ENCODE peak calls at places on chromosomes 12 and 14, in five cellular contexts. K is heart right ventricle, U is thyroid gland, H is choroid plexus epithelial cell, Z is SK-N-SH. Y is an unnamed sample.

GRCh38 chr12:119036878-119037493 is 55.6 kb downstream of the SRRM4 start:
- DNase-seq in H (peak; percentile 1), K (no peak), U (peak; percentile 4), Z (peak; percentile 60), Y (no peak)

GRCh38 chr14:30620178-30620577 is 1.9 kb upstream of the SCFD1 start:
- DNase-seq in K (no peak), H (peak; percentile 84), U (no peak), Z (no peak), Y (no peak)

GRCh38 chr14:81868172-81868571 is 334.5 kb upstream of the SEL1L start:
- DNase-seq in Z (no peak), U (no peak), H (no peak), K (no peak), Y (no peak)

GRCh38 chr12:50924439-50925341 is 27.7 kb upstream of the HIGD1C start:
- DNase-seq in U (peak; percentile 97), Z (peak; percentile 65), K (peak; percentile 81), H (peak; percentile 97), Y (peak; percentile 63)

GRCh38 chr12:121036810-121037326 is 2.2 kb downstream of the OASL start:
- DNase-seq in K (no peak), U (no peak), Z (no peak), H (peak; percentile 68), Y (no peak)

GRCh38 chr12:30197392-30198047 is 413.8 kb upstream of the TMTC1 start:
- DNase-seq in Z (no peak), K (no peak), H (peak; percentile 31), U (no peak), Y (no peak)

GRCh38 chr14:99187858-99188257 is 84.1 kb downstream of the BCL11B start:
- DNase-seq in U (no peak), K (no peak), H (no peak), Z (no peak), Y (no peak)

GRCh38 chr12:47781479-47782371 is 8.7 kb downstream of the SLC48A1 start:
- DNase-seq in K (no peak), Z (no peak), U (no peak), H (no peak), Y (no peak)

GRCh38 chr14:98408713-98409112 is 863.3 kb downstream of the BCL11B start:
- DNase-seq in K (no peak), U (no peak), Z (no peak), H (no peak), Y (no peak)

GRCh38 chr12:47672068-47672467 is 33.8 kb downstream of the RPAP3 start:
- DNase-seq in K (no peak), Z (no peak), H (no peak), U (no peak), Y (no peak)

GRCh38 chr12:104507672-104508071 is 50.9 kb downstream of the CHST11 start:
- DNase-seq in K (no peak), Z (no peak), U (peak; percentile 6), H (no peak), Y (no peak)

GRCh38 chr14:104094709-104095425 is 9.4 kb downstream of the ASPG start:
- DNase-seq in Z (peak; percentile 92), H (peak; percentile 62), U (peak; percentile 61), K (peak; percentile 63), Y (peak; percentile 94)

GRCh38 chr14:64844272-64844671 is 35.4 kb downstream of the SPTB start:
- DNase-seq in H (no peak), U (no peak), Z (no peak), K (no peak), Y (no peak)

GRCh38 chr14:64844993-64845536 is 34.6 kb downstream of the SPTB start:
- DNase-seq in Z (no peak), U (no peak), H (no peak), K (no peak), Y (no peak)

GRCh38 chr14:64841772-64842490 is 37.8 kb downstream of the SPTB start:
- DNase-seq in K (peak; percentile 52), Z (no peak), H (no peak), U (no peak), Y (no peak)

GRCh38 chr14:64838656-64839055 is 41.1 kb downstream of the SPTB start:
- DNase-seq in H (no peak), Z (no peak), K (no peak), U (no peak), Y (no peak)

DNA sequence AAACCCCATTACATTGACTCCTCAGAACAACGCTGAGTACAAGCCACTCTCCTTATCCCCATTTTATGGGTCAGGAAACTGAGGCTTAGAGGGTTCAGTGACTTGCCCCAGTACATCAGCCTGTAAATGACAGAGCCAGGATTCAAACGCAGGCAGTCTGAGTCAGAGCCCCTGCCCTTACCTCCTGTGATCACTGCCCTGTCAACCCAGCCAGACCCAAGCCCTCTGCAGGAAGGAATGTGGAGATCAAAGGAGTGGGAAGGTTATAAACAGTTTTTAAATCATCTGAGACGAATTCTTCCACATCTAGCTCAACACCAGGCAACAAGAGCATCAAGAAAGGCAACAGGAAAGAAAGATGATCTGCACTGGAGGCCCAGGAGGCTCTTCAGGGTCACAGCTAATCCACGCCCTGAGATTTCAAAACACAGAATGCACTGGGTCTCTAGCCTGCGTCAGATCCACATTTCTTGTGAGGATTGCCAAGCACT is 38.5 kb downstream of the SPTB start:
- DNase-seq in U (no peak), K (no peak), Z (no peak), H (peak; percentile 85), Y (no peak)
- TF ChIP-seq CTCF in U (no peak), K (peak; percentile 42), Z (peak; percentile 66), H (peak; percentile 73), Y (peak; percentile 21)

DNA sequence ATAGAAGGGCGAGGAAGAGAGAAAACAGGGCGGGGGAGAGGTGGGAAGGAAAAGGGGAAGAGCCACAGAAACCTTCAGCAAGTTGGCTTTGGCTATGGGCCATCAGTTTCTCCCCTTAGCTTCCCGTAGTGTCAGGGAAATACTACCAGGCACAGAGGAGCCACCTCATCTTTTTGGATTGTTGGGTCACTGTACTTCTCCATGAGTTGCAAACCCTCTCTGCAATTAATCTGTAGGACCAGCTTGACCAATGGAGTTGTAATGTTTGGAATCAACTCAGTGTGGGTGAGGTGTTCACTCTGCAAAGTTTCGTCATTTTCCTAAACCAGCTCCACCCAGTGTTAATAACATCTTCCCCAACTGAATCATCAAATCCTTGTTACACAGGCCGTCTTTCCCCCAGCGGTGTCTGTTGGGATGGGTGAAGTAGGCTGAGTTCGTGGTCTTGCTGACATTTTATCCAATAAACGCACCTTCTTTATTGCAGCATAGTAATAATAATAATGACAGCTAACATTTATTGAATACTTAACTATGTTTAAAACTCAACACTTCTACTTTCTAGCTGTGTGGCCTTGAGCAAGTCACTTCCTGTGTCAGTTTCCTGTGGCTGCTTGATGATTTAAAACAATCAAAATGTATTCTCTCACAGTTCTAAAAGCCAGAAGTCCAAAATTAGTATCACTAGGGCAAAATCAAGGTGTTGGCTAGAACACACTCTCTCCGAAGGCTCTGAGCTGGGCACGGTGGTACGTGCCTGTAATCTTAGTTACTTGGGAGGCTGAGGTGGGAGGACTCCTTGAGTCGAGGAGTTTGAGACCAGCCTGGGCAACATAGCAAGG is 8.1 kb upstream of the GLTP start:
- DNase-seq in K (no peak), Z (no peak), H (peak; percentile 83), U (no peak), Y (no peak)
- TF ChIP-seq CTCF in K (no peak), Z (no peak), H (peak; percentile 5), U (no peak), Y (no peak)

GRCh38 chr14:67571275-67571990 is 28.6 kb downstream of the PIGH start:
- DNase-seq in H (peak; percentile 69), Z (peak; percentile 85), U (peak; percentile 61), K (peak; percentile 57), Y (peak; percentile 68)
- TF ChIP-seq CTCF in H (peak; percentile 97), Z (peak; percentile 92), U (peak; percentile 67), K (peak; percentile 83), Y (peak; percentile 80)

GRCh38 chr14:93964281-93964680 is 12.1 kb downstream of the ASB2 start:
- DNase-seq in K (no peak), U (no peak), H (no peak), Z (no peak), Y (no peak)
- TF ChIP-seq CTCF in K (no peak), U (no peak), H (no peak), Z (no peak), Y (no peak)

DNA sequence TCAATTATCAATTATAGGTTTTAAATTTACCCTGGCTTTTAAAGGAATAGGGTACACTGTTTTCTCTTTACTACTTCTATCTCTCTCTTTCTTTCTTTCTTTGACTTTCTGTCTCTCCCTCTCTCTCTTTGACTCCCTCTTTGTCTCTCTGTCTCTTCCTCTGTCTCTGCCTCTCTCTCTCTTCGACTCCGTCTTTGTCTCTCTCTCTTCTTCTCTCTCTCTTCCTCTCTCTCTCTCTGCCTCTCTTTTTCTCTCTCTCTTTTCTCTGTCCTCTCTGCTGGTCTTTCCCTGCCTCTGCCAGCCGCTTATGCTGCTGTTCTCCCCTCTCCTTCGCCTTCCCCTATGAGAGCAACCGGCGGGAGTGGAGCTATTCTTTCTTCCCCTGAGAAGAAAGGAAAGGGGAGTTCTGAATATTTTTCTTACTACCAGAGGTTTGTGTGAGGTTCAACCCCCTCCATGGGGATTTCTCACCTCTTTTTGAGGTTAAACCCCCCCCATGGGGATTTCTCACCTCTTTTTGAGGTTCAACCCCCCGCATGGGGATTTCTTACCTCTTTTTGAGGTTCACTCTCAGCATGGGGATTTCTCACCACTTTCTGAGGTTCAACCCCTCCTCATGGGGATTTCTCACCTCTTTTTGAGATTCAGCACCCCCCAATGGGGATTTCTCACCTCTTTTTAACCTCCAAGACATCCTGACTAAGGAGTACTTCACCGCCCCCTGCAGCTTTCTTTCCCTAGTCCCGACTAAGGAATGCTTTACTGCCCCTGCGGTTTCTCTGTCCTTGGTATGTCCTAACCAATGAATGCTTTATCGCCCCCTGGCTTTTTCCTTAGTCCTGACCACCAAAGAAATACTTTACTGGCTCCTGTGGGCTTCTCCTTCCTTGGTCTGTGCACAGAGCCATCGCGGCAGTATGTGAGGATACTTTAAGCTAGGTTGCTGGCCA is 27.4 kb upstream of the DDHD1 start:
- DNase-seq in U (no peak), H (peak; percentile 64), K (no peak), Z (no peak), Y (no peak)
- TF ChIP-seq CTCF in U (no peak), H (peak; percentile 51), K (peak; percentile 13), Z (peak; percentile 33), Y (no peak)

GRCh38 chr12:28350502-28350901 is 160.2 kb downstream of the CCDC91 start:
- DNase-seq in K (no peak), H (no peak), U (no peak), Z (no peak), Y (no peak)

GRCh38 chr12:28349196-28349595 is 158.9 kb downstream of the CCDC91 start:
- DNase-seq in K (no peak), U (no peak), H (no peak), Z (no peak), Y (no peak)

GRCh38 chr12:28346567-28346966 is 156.3 kb downstream of the CCDC91 start:
- DNase-seq in U (no peak), H (no peak), K (no peak), Z (no peak), Y (no peak)

DNA sequence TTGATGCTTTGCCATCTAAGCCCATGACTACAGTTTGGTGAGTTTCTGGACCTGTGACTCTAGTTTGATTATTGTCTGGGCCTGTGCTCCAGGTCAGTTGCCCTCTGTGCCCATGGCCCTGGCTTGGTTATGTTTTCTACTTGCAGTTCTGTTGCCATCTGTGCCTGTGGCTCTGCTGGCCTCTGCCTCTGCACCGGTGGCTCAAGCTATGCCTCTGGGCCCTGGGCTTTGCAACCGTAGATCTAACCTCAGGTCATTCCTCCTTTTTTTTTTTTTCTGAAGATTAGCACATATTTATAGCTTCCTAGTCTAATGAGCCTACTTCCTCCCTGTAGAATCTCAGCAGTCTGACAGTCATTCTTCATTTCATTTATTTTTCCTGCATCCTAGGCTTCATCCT is 161.2 kb downstream of the CCDC91 start:
- DNase-seq in H (no peak), Z (no peak), U (no peak), K (no peak), Y (no peak)
- TF ChIP-seq CTCF in H (no peak), Z (no peak), U (no peak), K (no peak), Y (no peak)

Y was measured in mesothelial cell of epicardium.